ENCODE peak calls at places on chromosomes 5 and 9, in ten cellular contexts. O, I, P, F, Q, Z, N, D, Y and G are unnamed samples.

GRCh38 chr9:133597316-133597957 is 11.8 kb downstream of the FAM163B start:
- DNase-seq in O (no peak), I (no peak), P (no peak), F (no peak), Q (no peak), Z (no peak), N (no peak), D (no peak), Y (no peak), G (no peak)

GRCh38 chr5:146341854-146342253 is 3.2 kb downstream of the POU4F3 start:
- DNase-seq in O (no peak), I (no peak), P (no peak), F (no peak), Q (no peak), Z (no peak), N (no peak), D (no peak), Y (no peak), G (no peak)

GRCh38 chr9:111483419-111483861 is 743 bp downstream of the ECPAS start:
- DNase-seq in O (no peak), I (no peak), P (no peak), F (peak; percentile 38), Q (no peak), Z (no peak), N (no peak), D (peak; percentile 42), Y (peak; percentile 70), G (peak; percentile 39)

GRCh38 chr5:124740991-124741583 is 5.4 kb downstream of the ZNF608 start:
- DNase-seq in O (no peak), I (no peak), P (no peak), F (no peak), Q (no peak), Z (peak; percentile 90), N (no peak), D (no peak), Y (no peak), G (no peak)

GRCh38 chr5:120509056-120509455 is 45.0 kb downstream of the PRR16 start:
- DNase-seq in O (peak; percentile 71), I (no peak), P (no peak), F (no peak), Q (no peak), Z (no peak), N (no peak), D (no peak), Y (no peak), G (no peak)

GRCh38 chr5:133552925-133553525 is 59.3 kb downstream of the FSTL4 start:
- DNase-seq in O (peak; percentile 26), I (peak; percentile 16), P (peak; percentile 57), F (peak; percentile 13), Q (peak; percentile 18), Z (peak; percentile 28), N (peak; percentile 51), D (no peak), Y (peak; percentile 58), G (peak; percentile 28)

GRCh38 chr5:148791334-148791667 is 35.1 kb upstream of the ADRB2 start:
- DNase-seq in O (peak; percentile 84), I (no peak), P (no peak), F (no peak), Q (no peak), Z (peak; percentile 70), N (no peak), D (no peak), Y (no peak), G (no peak)

GRCh38 chr5:159449925-159450324 is 119.6 kb upstream of the IL12B start:
- DNase-seq in O (peak; percentile 39), I (no peak), P (no peak), F (no peak), Q (no peak), Z (peak; percentile 80), N (no peak), D (no peak), Y (no peak), G (no peak)

GRCh38 chr9:134422301-134422700 is 96.0 kb downstream of the RXRA start:
- DNase-seq in O (no peak), I (no peak), P (peak; percentile 85), F (no peak), Q (no peak), Z (no peak), N (peak; percentile 92), D (no peak), Y (no peak), G (peak; percentile 40)

GRCh38 chr5:86807046-86807712 is 189.4 kb downstream of the COX7C start:
- DNase-seq in O (no peak), I (no peak), P (no peak), F (no peak), Q (no peak), Z (no peak), N (no peak), D (no peak), Y (no peak), G (no peak)

GRCh38 chr5:157548513-157549282 is 26.9 kb downstream of the ADAM19 start:
- DNase-seq in O (peak; percentile 90), I (no peak), P (no peak), F (no peak), Q (no peak), Z (peak; percentile 93), N (no peak), D (no peak), Y (no peak), G (no peak)

GRCh38 chr9:128124873-128125574 is 2.5 kb downstream of the PTGES2 start:
- DNase-seq in O (peak; percentile 45), I (no peak), P (peak; percentile 74), F (no peak), Q (peak; percentile 77), Z (peak; percentile 47), N (peak; percentile 90), D (no peak), Y (peak; percentile 48), G (peak; percentile 61)

GRCh38 chr5:128284236-128284635 is 200.7 kb downstream of the SLC12A2 start:
- DNase-seq in O (no peak), I (no peak), P (no peak), F (no peak), Q (no peak), Z (peak; percentile 24), N (no peak), D (no peak), Y (no peak), G (no peak)

GRCh38 chr5:166594552-166594951 is 1696.9 kb upstream of the WWC1 start:
- DNase-seq in O (no peak), I (no peak), P (no peak), F (no peak), Q (no peak), Z (no peak), N (no peak), D (no peak), Y (no peak), G (no peak)

GRCh38 chr5:14161825-14162556 is 18.8 kb downstream of the TRIO start:
- DNase-seq in O (no peak), I (no peak), P (no peak), F (no peak), Q (no peak), Z (peak; percentile 39), N (no peak), D (no peak), Y (no peak), G (no peak)

GRCh38 chr5:127833999-127834953 is 131.1 kb downstream of the CCDC192 start:
- DNase-seq in O (no peak), I (no peak), P (no peak), F (no peak), Q (no peak), Z (peak; percentile 30), N (no peak), D (no peak), Y (no peak), G (no peak)

GRCh38 chr9:124218438-124219289 is 39.1 kb upstream of the NEK6 start:
- DNase-seq in O (peak; percentile 66), I (peak; percentile 37), P (peak; percentile 53), F (no peak), Q (peak; percentile 48), Z (peak; percentile 47), N (peak; percentile 80), D (no peak), Y (no peak), G (no peak)

GRCh38 chr5:109688647-109688998 is 1.1 kb upstream of the MAN2A1 start:
- DNase-seq in O (peak; percentile 28), I (no peak), P (no peak), F (no peak), Q (peak; percentile 20), Z (no peak), N (peak; percentile 78), D (peak; percentile 15), Y (no peak), G (no peak)

GRCh38 chr5:66881475-66882161 is 285.4 kb downstream of the MAST4 start:
- DNase-seq in O (peak; percentile 33), I (peak; percentile 29), P (no peak), F (no peak), Q (no peak), Z (peak; percentile 28), N (no peak), D (no peak), Y (no peak), G (no peak)
- H3K27ac ChIP-seq in O (no peak overlapping the region), I (no peak overlapping the region), P (no peak overlapping the region), F (no peak overlapping the region), Q (peak overlapping the region; percentile 20), Z (no peak overlapping the region), N (no peak overlapping the region), D (no peak overlapping the region), Y (no peak overlapping the region), G (peak overlapping the region; percentile 32)

DNA sequence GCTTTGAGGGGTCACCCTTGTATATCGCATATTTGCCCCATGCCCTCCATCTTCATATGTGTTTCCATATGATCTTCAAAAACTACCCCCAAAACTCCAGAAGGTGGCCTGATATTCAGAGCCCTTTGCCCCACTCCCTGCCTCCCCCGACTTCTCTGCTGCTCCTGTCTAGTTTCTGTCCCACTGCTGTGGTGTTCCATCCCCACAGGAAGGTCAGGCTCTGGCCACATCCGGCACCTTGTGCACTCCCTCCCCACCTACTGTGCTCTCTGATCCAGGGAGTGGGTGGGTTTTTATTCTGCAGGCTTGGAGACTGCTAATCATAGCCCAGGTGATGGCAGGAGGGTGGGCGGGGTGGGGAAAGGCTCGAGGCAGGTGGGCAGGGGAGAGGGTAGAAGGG is 52.4 kb downstream of the TMOD1 start:
- DNase-seq in O (no peak), I (no peak), P (no peak), F (no peak), Q (no peak), Z (no peak), N (no peak), D (no peak), Y (no peak), G (no peak)
- H3K27ac ChIP-seq in O (no peak overlapping the region), I (no peak overlapping the region), P (no peak overlapping the region), F (no peak overlapping the region), Q (no peak overlapping the region), Z (no peak overlapping the region), N (no peak overlapping the region), D (no peak overlapping the region), Y (no peak overlapping the region), G (no peak overlapping the region)

GRCh38 chr5:134738963-134739661 is 764 bp downstream of the CAMLG start:
- DNase-seq in O (peak; percentile 49), I (no peak), P (no peak), F (peak; percentile 3), Q (no peak), Z (peak; percentile 53), N (peak; percentile 34), D (no peak), Y (peak; percentile 50), G (no peak)
- H3K27ac ChIP-seq in O (peak overlapping the region; percentile 65), I (peak overlapping the region; percentile 76), P (peak overlapping the region; percentile 97), F (peak overlapping the region; percentile 79), Q (peak overlapping the region; percentile 89), Z (peak overlapping the region; percentile 81), N (peak overlapping the region; percentile 80), D (peak overlapping the region; percentile 88), Y (peak overlapping the region; percentile 86), G (peak overlapping the region; percentile 88)

DNA sequence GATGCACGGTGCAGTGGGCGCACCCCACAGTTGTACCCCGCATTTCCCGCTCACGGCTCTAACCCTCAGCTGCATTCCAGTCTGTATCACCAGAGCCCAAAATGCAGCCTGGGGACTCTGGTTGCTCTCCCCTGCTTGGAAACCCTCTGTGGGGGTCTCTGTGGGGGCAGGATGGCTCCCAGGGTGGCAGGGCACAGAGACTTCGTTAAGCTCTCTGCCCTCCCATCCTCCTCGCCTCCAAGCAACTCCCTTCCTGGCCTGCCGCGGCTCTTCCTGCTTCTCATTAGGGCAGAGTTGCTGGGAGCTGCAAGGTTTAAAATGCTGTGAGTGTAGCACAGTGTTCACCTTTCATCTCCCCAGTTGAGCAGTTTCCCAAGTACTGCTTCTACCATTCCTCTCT is 188.6 kb downstream of the C9orf50 start:
- DNase-seq in O (no peak), I (no peak), P (no peak), F (no peak), Q (no peak), Z (no peak), N (no peak), D (no peak), Y (no peak), G (no peak)
- H3K27ac ChIP-seq in O (no peak overlapping the region), I (no peak overlapping the region), P (no peak overlapping the region), F (no peak overlapping the region), Q (no peak overlapping the region), Z (no peak overlapping the region), N (no peak overlapping the region), D (no peak overlapping the region), Y (no peak overlapping the region), G (no peak overlapping the region)